ENCODE peak calls at places on chromosomes 3 and 15, in six cellular contexts. C is pulmonary artery endothelial cell; V is stimulated activated CD8-positive, alpha-beta memory T cell treated with anti-CD3 and anti-CD28 coated beads, Interleukin-4, amount 100 ng/mL, for 1 hour; F is activated CD4-positive, alpha-beta T cell treated with anti-CD3 and anti-CD28 coated beads, Interleukin-2, amount 10 ng/mL, durations not matched to agents 7 days and 5 days; D is fibroblast of villous mesenchyme; R is SK-N-MC. L is an unnamed sample.

GRCh38 chr3:15064299-15064834 is 748 bp downstream of the MRPS25 start:
- DNase-seq in C (no peak), R (no peak), F (peak; percentile 30), V (no peak), D (peak; percentile 52), L (no peak)

GRCh38 chr15:57890351-57890750 is 175.2 kb downstream of the ALDH1A2 start:
- DNase-seq in F (no peak), C (no peak), R (no peak), V (no peak), D (no peak), L (no peak)

GRCh38 chr3:159913712-159914414 is 74.8 kb upstream of the IL12A start:
- DNase-seq in R (no peak), V (no peak), F (no peak), C (no peak), D (no peak), L (no peak)

GRCh38 chr3:140470962-140471361 is 206.9 kb upstream of the TRIM42 start:
- DNase-seq in C (no peak), R (no peak), F (no peak), D (no peak), V (no peak), L (no peak)

GRCh38 chr15:82531496-82532382 is 8.5 kb downstream of the RPS17 start:
- DNase-seq in D (no peak), V (no peak), C (no peak), R (no peak), F (no peak), L (no peak)

GRCh38 chr15:31254431-31255175 is 72.0 kb upstream of the KLF13 start:
- DNase-seq in V (no peak), C (no peak), R (no peak), F (no peak), D (peak; percentile 95), L (no peak)

GRCh38 chr3:2908693-2909351 is 201.4 kb downstream of the IL5RA start:
- DNase-seq in R (no peak), C (no peak), D (peak; percentile 2), V (no peak), F (no peak), L (no peak)

GRCh38 chr3:81308296-81308695 is 453.1 kb downstream of the GBE1 start:
- DNase-seq in V (no peak), F (no peak), C (peak; percentile 44), D (no peak), R (no peak), L (no peak)

GRCh38 chr3:53544357-53544756 is 49.9 kb downstream of the CACNA1D start:
- DNase-seq in F (no peak), V (no peak), C (no peak), R (no peak), D (no peak), L (no peak)

GRCh38 chr15:36988947-36989346 is 111.4 kb downstream of the MEIS2 start:
- DNase-seq in C (no peak), R (no peak), D (no peak), V (no peak), F (no peak), L (no peak)

GRCh38 chr15:39852237-39852636 is 67.8 kb downstream of the GPR176 start:
- DNase-seq in D (peak; percentile 90), C (no peak), F (no peak), R (no peak), V (no peak), L (no peak)

GRCh38 chr15:76988874-76989780 is 5.8 kb upstream of the PSTPIP1 start:
- DNase-seq in D (no peak), C (no peak), F (no peak), V (no peak), R (no peak), L (no peak)

GRCh38 chr3:134029734-134030381 is at the start of gene SLCO2A1:
- DNase-seq in R (no peak), C (no peak), V (no peak), D (peak; percentile 18), F (no peak), L (no peak)

GRCh38 chr15:62209821-62210220 is 44.7 kb upstream of the C2CD4B start:
- DNase-seq in F (no peak), C (no peak), R (no peak), D (no peak), V (no peak), L (no peak)